ENCODE peak calls at places on chromosomes 11 and 22, in five cellular contexts. B, S, R, H and V are unnamed samples.

GRCh38 chr22:50571264-50572175 is 6.7 kb downstream of the CPT1B start:
- DNase-seq in R (no peak), B (no peak), S (no peak), H (no peak), V (no peak)

GRCh38 chr11:86800076-86800955 is at the start of gene PRSS23:
- DNase-seq in R (no peak), H (no peak), B (peak), S (peak), V (peak)

GRCh38 chr11:61693897-61694840 is 14.0 kb downstream of the DAGLA start:
- DNase-seq in R (no peak), S (no peak), H (no peak), B (no peak), V (no peak)

GRCh38 chr11:71518506-71519471 is 8.3 kb upstream of the KRTAP5-7 start:
- DNase-seq in S (no peak), R (no peak), B (no peak), H (no peak), V (no peak)

GRCh38 chr22:23152238-23153114 is 7.2 kb downstream of the RAB36 start:
- DNase-seq in H (no peak), S (no peak), R (peak), B (no peak), V (no peak)

GRCh38 chr22:32574957-32575893 is 100.6 kb downstream of the FBXO7 start:
- DNase-seq in H (no peak), B (no peak), S (no peak), R (no peak), V (no peak)

GRCh38 chr22:39317756-39318506 is 1.5 kb downstream of the RPL3 start:
- DNase-seq in B (no peak), R (peak), H (no peak), S (no peak), V (no peak)

GRCh38 chr11:16512163-16512562 is 155.8 kb upstream of the SOX6 start:
- DNase-seq in B (no peak), R (no peak), S (no peak), H (no peak), V (no peak)

GRCh38 chr11:112513936-112514716 is 253.5 kb upstream of the PLET1 start:
- DNase-seq in R (no peak), H (no peak), S (no peak), B (peak), V (no peak)

GRCh38 chr22:42970029-42970428 is 44.9 kb downstream of the PACSIN2 start:
- DNase-seq in B (no peak), R (no peak), H (no peak), S (no peak), V (no peak)

GRCh38 chr22:33105501-33105911 is 47.3 kb upstream of the SYN3 start:
- DNase-seq in S (no peak), R (no peak), B (peak), H (no peak), V (no peak)

GRCh38 chr11:35791088-35791958 is 128.7 kb downstream of the TRIM44 start:
- DNase-seq in B (no peak), H (no peak), S (no peak), R (no peak), V (no peak)

GRCh38 chr22:37501610-37502341 is 15.6 kb upstream of the MFNG start:
- DNase-seq in R (no peak), B (no peak), H (no peak), S (peak), V (no peak)

GRCh38 chr11:101863361-101863760 is 51.4 kb upstream of the CEP126 start:
- DNase-seq in S (no peak), R (no peak), B (no peak), H (no peak), V (no peak)

GRCh38 chr22:30325065-30325720 is 1.5 kb downstream of the TBC1D10A start:
- DNase-seq in S (no peak), B (no peak), H (no peak), R (no peak), V (no peak)

GRCh38 chr11:75474878-75475766 is 42.1 kb upstream of the KLHL35 start:
- DNase-seq in S (no peak), R (peak), H (peak), B (peak), V (peak)

GRCh38 chr11:12526789-12527188 is 147.4 kb upstream of the TEAD1 start:
- DNase-seq in S (no peak), B (no peak), H (no peak), R (no peak), V (no peak)

GRCh38 chr22:25404556-25404922 is 159.9 kb upstream of the GRK3 start:
- DNase-seq in B (peak), S (no peak), H (no peak), R (no peak), V (no peak)

GRCh38 chr11:72688929-72689328 is 14.7 kb upstream of the PDE2A start:
- DNase-seq in B (no peak), S (no peak), R (no peak), H (no peak), V (no peak)

GRCh38 chr11:78032090-78032489 is 9.0 kb upstream of the KCTD14 start:
- DNase-seq in B (no peak), H (no peak), S (no peak), R (no peak), V (no peak)

GRCh38 chr22:29309332-29310064 is 3.0 kb downstream of the GAS2L1 start:
- DNase-seq in H (no peak), R (no peak), B (no peak), S (peak), V (no peak)

GRCh38 chr22:37710675-37711074 is 13.8 kb downstream of the TRIOBP start:
- DNase-seq in R (no peak), H (no peak), S (no peak), B (no peak), V (no peak)

GRCh38 chr11:27234043-27234668 is 128.9 kb downstream of the CCDC34 start:
- DNase-seq in S (peak), H (no peak), B (peak), R (peak), V (no peak)

GRCh38 chr11:47523491-47524199 is 29.3 kb downstream of the CELF1 start:
- DNase-seq in H (no peak), R (no peak), B (peak), S (no peak), V (no peak)

GRCh38 chr22:25403284-25403606 is 161.2 kb upstream of the GRK3 start:
- DNase-seq in S (no peak), R (no peak), B (no peak), H (no peak), V (no peak)

GRCh38 chr11:65459552-65459951 is 37.0 kb downstream of the NEAT1 start:
- DNase-seq in S (no peak), H (no peak), R (no peak), B (no peak), V (no peak)

GRCh38 chr11:33941637-33942160 is 49.8 kb upstream of the LMO2 start:
- DNase-seq in R (no peak), S (no peak), H (no peak), B (no peak), V (no peak)

GRCh38 chr11:113267536-113267935 is 46.8 kb upstream of the TTC12 start:
- DNase-seq in B (peak), R (no peak), H (no peak), S (no peak), V (no peak)